ENCODE peak calls at places on chromosomes 4 and X, in four cellular contexts. K is AG04450, F is BE2C, D is HepG2. T is an unnamed sample.

GRCh38 chr4:185457136-185457535 is 14.4 kb downstream of the CCDC110 start:
- DNase-seq in K (no peak), F (no peak), D (no peak), T (peak; percentile 17)

GRCh38 chrX:40855411-40855810 is 120.1 kb upstream of the MED14 start:
- DNase-seq in K (no peak), F (peak; percentile 41), D (no peak), T (no peak)

GRCh38 chrX:68658530-68658929 is 11.1 kb downstream of the STARD8 start:
- DNase-seq in K (no peak), F (no peak), D (no peak), T (no peak)

GRCh38 chr4:172982151-172982590 is 186.4 kb upstream of the GALNT7 start:
- DNase-seq in K (peak; percentile 58), F (no peak), D (no peak), T (no peak)

GRCh38 chr4:83252782-83253405 is 31.7 kb downstream of the COQ2 start:
- DNase-seq in K (no peak), F (peak; percentile 80), D (peak; percentile 55), T (peak; percentile 74)

GRCh38 chr4:52659722-52660261 is 691 bp upstream of the USP46 start:
- DNase-seq in K (no peak), F (peak; percentile 30), D (peak; percentile 15), T (peak; percentile 39)

GRCh38 chr4:100311181-100311580 is 120.9 kb upstream of the DDIT4L start:
- DNase-seq in K (no peak), F (no peak), D (no peak), T (no peak)

GRCh38 chrX:50707376-50707775 is 106.6 kb downstream of the SHROOM4 start:
- DNase-seq in K (no peak), F (peak; percentile 30), D (no peak), T (no peak)

GRCh38 chrX:153765138-153766079 is 1.4 kb downstream of the PLXNB3 start:
- DNase-seq in K (no peak), F (peak; percentile 60), D (peak; percentile 33), T (no peak)

GRCh38 chr4:101349346-101350064 is 2.2 kb upstream of the PPP3CA start:
- DNase-seq in K (no peak), F (peak; percentile 36), D (no peak), T (peak; percentile 54)

GRCh38 chrX:8726031-8726652 is 5.8 kb downstream of the ANOS1 start:
- DNase-seq in K (no peak), F (no peak), D (no peak), T (no peak)
- H3K4me3 ChIP-seq in K (no peak overlapping the region), F (no peak overlapping the region), D (no peak overlapping the region), T (no peak overlapping the region)

GRCh38 chr4:171847751-171848150 is 34.5 kb downstream of the GALNTL6 start:
- DNase-seq in K (no peak), F (no peak), D (no peak), T (no peak)

GRCh38 chr4:171849823-171850222 is 36.6 kb downstream of the GALNTL6 start:
- DNase-seq in K (no peak), F (no peak), D (no peak), T (no peak)

GRCh38 chr4:171846893-171847292 is 33.7 kb downstream of the GALNTL6 start:
- DNase-seq in K (no peak), F (no peak), D (no peak), T (no peak)

GRCh38 chr4:171851295-171851694 is 38.1 kb downstream of the GALNTL6 start:
- DNase-seq in K (no peak), F (no peak), D (no peak), T (no peak)

GRCh38 chr4:171846232-171846631 is 33.0 kb downstream of the GALNTL6 start:
- DNase-seq in K (no peak), F (peak; percentile 84), D (peak; percentile 31), T (peak; percentile 32)
- TF ChIP-seq CTCF in K (peak; percentile 31), F (peak; percentile 95), D (peak; percentile 73), T (peak; percentile 28)

DNA sequence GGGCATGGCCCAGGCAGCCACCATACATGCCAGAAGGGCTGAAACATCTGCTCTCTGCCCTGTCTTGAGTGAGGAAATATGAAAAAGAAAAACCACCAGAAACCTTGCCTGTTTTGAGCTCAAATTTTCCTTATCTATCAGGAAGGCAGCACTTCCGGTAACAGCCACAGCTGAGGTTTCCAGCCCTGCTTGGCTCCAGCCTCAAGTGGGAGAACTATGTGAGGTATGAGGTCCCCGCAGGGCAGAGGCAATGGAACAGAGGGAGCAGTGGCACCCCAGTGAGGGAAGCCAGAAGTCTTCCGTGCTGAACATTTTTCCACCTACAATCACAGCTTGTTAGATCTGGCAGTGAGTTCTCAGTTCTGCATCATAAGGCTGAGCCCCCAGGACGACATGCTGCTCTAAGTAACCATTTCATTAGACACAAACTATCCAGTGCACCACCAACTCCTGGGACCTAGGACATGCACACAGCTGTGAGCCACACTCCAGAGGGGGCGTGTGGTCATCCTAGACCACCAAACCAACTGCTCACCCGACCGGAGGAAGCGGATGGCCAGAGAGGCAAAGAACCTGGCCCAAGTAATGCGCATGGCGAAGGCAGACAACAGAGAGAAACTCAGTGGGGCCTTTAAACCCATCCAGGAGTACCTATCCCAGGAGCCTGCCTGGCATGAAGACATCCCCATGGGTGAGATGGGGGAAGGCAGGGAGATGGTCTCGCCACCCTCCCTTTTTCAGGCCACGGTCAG is 22.6 kb downstream of the WDR1 start:
- DNase-seq in K (peak; percentile 55), F (no peak), D (no peak), T (peak; percentile 98)
- H3K4me3 ChIP-seq in K (no peak overlapping the region), F (no peak overlapping the region), D (no peak overlapping the region), T (no peak overlapping the region)

GRCh38 chr4:38902695-38903094 is 35.1 kb downstream of the FAM114A1 start:
- DNase-seq in K (no peak), F (no peak), D (peak; percentile 27), T (peak; percentile 23)
- TF ChIP-seq CTCF in K (no peak), F (peak; percentile 42), D (peak; percentile 49), T (peak; percentile 19)

GRCh38 chr4:154004028-154004427 is 215.1 kb upstream of the SFRP2 start:
- DNase-seq in K (no peak), F (no peak), D (no peak), T (no peak)

GRCh38 chr4:154009191-154009590 is 220.3 kb upstream of the SFRP2 start:
- DNase-seq in K (no peak), F (no peak), D (no peak), T (no peak)

GRCh38 chr4:154001187-154001586 is 212.3 kb upstream of the SFRP2 start:
- DNase-seq in K (no peak), F (no peak), D (no peak), T (no peak)

GRCh38 chr4:154004450-154004849 is 215.6 kb upstream of the SFRP2 start:
- DNase-seq in K (no peak), F (no peak), D (no peak), T (no peak)

DNA sequence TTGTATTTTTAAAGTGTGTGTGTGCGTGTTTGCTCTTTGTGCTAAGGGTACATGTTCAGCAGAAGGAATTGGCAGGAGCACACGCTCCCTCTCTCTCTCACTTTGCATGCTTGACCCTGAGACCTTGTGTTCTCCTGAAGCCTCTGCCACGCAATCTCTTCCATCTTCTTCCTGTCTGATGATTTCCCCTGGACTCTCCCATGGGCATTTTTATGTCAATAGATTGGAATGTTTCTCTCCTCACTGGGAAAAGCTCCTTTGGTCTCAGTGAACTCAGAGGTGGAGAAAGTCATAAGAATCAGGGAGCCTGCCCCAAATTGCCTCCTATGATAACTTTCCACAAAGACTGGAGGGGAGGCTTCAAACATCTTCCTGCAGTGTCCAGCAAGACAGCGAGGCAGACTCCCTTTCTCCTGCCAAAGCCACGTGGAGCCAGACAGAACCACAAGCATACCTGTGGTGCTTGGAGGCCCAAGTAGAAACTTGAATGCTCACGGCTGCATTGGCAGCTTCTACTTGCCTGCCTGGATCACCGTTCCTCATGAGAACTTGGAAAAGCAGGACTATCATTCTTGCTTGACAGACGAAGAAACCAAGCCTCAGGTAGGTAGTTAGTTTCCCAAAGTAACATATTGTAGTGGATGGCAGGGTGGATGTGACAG is 216.1 kb upstream of the SFRP2 start:
- DNase-seq in K (no peak), F (no peak), D (no peak), T (peak; percentile 45)
- H3K4me3 ChIP-seq in K (no peak overlapping the region), F (no peak overlapping the region), D (no peak overlapping the region), T (no peak overlapping the region)

GRCh38 chr4:121823505-121824170 is at the start of gene CCNA2:
- DNase-seq in K (peak; percentile 89), F (peak; percentile 96), D (peak; percentile 95), T (peak; percentile 97)

GRCh38 chr4:121822047-121822446 is 1.6 kb downstream of the CCNA2 start:
- DNase-seq in K (no peak), F (no peak), D (no peak), T (no peak)

GRCh38 chr4:121824950-121825349 is 1.3 kb upstream of the CCNA2 start:
- DNase-seq in K (no peak), F (no peak), D (no peak), T (no peak)

GRCh38 chr4:121824171-121824527 is 466 bp upstream of the CCNA2 start:
- DNase-seq in K (no peak), F (no peak), D (no peak), T (no peak)

DNA sequence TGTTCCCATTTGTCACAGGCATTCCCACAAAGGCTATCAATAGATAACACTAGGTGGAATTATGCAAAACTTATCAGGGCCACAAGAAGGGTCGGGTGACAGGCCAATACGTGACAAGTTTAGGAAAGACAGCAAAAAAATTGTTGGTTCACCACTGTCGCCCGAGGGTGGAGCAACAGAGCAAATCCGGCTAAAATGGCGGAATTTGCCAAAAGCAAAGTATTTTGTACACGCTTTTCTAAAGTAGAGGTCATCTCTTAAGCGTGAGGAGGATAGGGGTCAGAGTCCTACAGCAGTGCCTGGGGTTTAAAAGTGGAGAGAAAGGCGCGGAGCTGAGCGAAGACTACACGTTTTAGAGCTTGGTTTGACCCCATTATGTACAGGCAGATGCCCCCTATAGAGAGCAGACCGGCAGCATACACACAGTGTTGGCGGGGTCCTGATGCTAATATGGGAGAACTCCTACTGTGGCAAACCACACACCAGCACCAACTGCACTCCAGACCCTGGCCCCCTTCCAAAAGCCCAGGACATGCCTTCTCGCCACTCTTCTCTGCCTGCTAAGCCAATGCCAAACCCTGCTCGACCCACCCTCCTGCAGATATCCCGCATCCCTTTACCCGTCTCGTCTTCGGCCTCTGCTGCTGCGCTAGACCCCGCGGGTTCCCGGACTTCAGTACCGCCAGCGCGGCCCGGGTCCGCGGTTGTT is 733 bp downstream of the CCNA2 start:
- DNase-seq in K (no peak), F (peak; percentile 71), D (peak; percentile 64), T (peak; percentile 32)
- TF ChIP-seq CTCF in K (no peak), F (peak; percentile 20), D (peak; percentile 20), T (peak; percentile 22)

GRCh38 chr4:105807496-105807895 is 87.8 kb upstream of the NPNT start:
- DNase-seq in K (no peak), F (no peak), D (no peak), T (peak; percentile 26)

GRCh38 chr4:105805501-105806120 is 89.7 kb upstream of the NPNT start:
- DNase-seq in K (no peak), F (no peak), D (no peak), T (no peak)

GRCh38 chr4:105808459-105809041 is 86.7 kb upstream of the NPNT start:
- DNase-seq in K (peak; percentile 66), F (peak; percentile 26), D (no peak), T (no peak)

GRCh38 chr4:105808030-105808429 is 87.2 kb upstream of the NPNT start:
- DNase-seq in K (no peak), F (no peak), D (no peak), T (peak; percentile 1)
- H3K4me3 ChIP-seq in K (peak overlapping the region; percentile 47), F (peak overlapping the region; percentile 36), D (no peak overlapping the region), T (no peak overlapping the region)

DNA sequence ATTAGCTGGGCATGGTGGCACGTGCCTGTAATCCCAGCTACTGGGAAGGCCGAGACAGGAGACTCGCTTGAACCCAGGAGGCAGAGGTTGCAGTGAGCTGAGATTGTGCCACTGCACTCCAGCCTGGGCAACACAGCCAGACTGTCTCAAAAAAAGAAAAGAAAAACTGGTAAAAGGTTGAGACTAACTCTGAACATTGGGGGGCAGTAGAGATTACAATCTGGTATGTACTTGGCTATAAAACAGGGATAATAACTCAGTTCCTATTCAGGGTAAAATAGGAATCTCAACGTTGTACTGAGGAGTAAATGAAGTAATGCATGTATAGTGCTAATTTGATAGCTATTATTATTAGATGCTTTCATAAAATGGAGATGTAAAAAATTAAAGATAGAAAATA is 12.5 kb upstream of the KLF8 start:
- DNase-seq in K (no peak), F (no peak), D (peak; percentile 0), T (peak; percentile 2)
- TF ChIP-seq CTCF in K (no peak), F (no peak), D (peak; percentile 13), T (no peak)